ENCODE peak calls at places on chromosomes 2 and 18, in four cellular contexts. J is testis, B is endothelial cell, E is RCC 7860. H is an unnamed sample.

GRCh38 chr18:74255022-74255658 is 36.6 kb downstream of the CYB5A start:
- DNase-seq in J (no peak), B (peak), E (no peak), H (no peak)

GRCh38 chr2:221762496-221762895 is 190.4 kb upstream of the EPHA4 start:
- DNase-seq in J (no peak), B (no peak), E (no peak), H (no peak)

GRCh38 chr18:59052965-59053960 is 86.4 kb upstream of the SEC11C start:
- DNase-seq in J (no peak), B (no peak), E (no peak), H (no peak)

GRCh38 chr2:29808321-29808720 is 113.1 kb downstream of the ALK start:
- DNase-seq in J (no peak), B (no peak), E (no peak), H (no peak)

GRCh38 chr2:118509319-118510016 is 338.0 kb downstream of the EN1 start:
- DNase-seq in J (no peak), B (no peak), E (no peak), H (no peak)

GRCh38 chr18:46756172-46756558 is 688 bp downstream of the ST8SIA5 start:
- DNase-seq in J (no peak), B (no peak), E (no peak), H (no peak)

GRCh38 chr18:32297851-32298250 is 108.0 kb downstream of the MEP1B start:
- DNase-seq in J (no peak), B (no peak), E (no peak), H (no peak)

GRCh38 chr2:233820766-233821105 is 33.6 kb downstream of the HJURP start:
- DNase-seq in J (no peak), B (no peak), E (no peak), H (no peak)

GRCh38 chr2:148524519-148524919 is 120.0 kb upstream of the EPC2 start:
- DNase-seq in J (no peak), B (no peak), E (no peak), H (peak)

GRCh38 chr2:136136921-136137320 is 19.0 kb upstream of the CXCR4 start:
- DNase-seq in J (no peak), B (no peak), E (no peak), H (no peak)

GRCh38 chr2:60948926-60949579 is 67.7 kb downstream of the REL start:
- DNase-seq in J (no peak), B (no peak), E (no peak), H (no peak)

H was measured in activated CD4-positive, alpha-beta T cell treated with anti-CD3 and anti-CD28 coated beads for 1 hour.